ENCODE peak calls at places on chromosome 9, in six cellular contexts. Z, N, L, M, O and Q are unnamed samples.

GRCh38 chr9:133701321-133701980 is 36.7 kb downstream of the SARDH start:
- DNase-seq in Z (no peak), N (no peak), L (no peak), M (no peak), O (no peak), Q (peak; percentile 4)

GRCh38 chr9:91884746-91885687 is 65.0 kb downstream of the ROR2 start:
- DNase-seq in Z (no peak), N (no peak), L (peak; percentile 81), M (no peak), O (no peak), Q (no peak)

GRCh38 chr9:35071814-35072460 is 488 bp downstream of the VCP start:
- DNase-seq in Z (peak; percentile 92), N (peak; percentile 58), L (peak; percentile 92), M (peak; percentile 90), O (peak; percentile 86), Q (peak; percentile 91)

GRCh38 chr9:129316281-129317030 is 138.4 kb upstream of the IER5L start:
- DNase-seq in Z (no peak), N (no peak), L (no peak), M (peak; percentile 1), O (no peak), Q (no peak)

GRCh38 chr9:33393581-33393980 is 8.8 kb downstream of the AQP7 start:
- DNase-seq in Z (no peak), N (no peak), L (peak; percentile 7), M (no peak), O (no peak), Q (no peak)

GRCh38 chr9:34334916-34335315 is 5.5 kb downstream of the NUDT2 start:
- DNase-seq in Z (no peak), N (no peak), L (no peak), M (peak; percentile 21), O (no peak), Q (no peak)

GRCh38 chr9:91946196-91946595 is 3.8 kb downstream of the ROR2 start:
- DNase-seq in Z (no peak), N (no peak), L (no peak), M (no peak), O (no peak), Q (no peak)

GRCh38 chr9:81759680-81760215 is 70.4 kb upstream of the TLE1 start:
- DNase-seq in Z (peak; percentile 21), N (peak; percentile 88), L (peak; percentile 90), M (no peak), O (peak; percentile 68), Q (no peak)

GRCh38 chr9:82109626-82110025 is 121.1 kb downstream of the SPATA31D1 start:
- DNase-seq in Z (no peak), N (no peak), L (no peak), M (no peak), O (no peak), Q (no peak)

GRCh38 chr9:5110867-5111681 is 74.4 kb downstream of the INSL6 start:
- DNase-seq in Z (peak; percentile 11), N (no peak), L (no peak), M (no peak), O (no peak), Q (peak; percentile 6)

GRCh38 chr9:7258688-7259396 is 501.1 kb downstream of the KDM4C start:
- DNase-seq in Z (peak; percentile 7), N (no peak), L (no peak), M (no peak), O (no peak), Q (no peak)

GRCh38 chr9:7259544-7260241 is 501.9 kb downstream of the KDM4C start:
- DNase-seq in Z (peak; percentile 11), N (no peak), L (peak; percentile 15), M (no peak), O (peak; percentile 8), Q (no peak)
- TF ChIP-seq CTCF in Z (no peak), N (peak; percentile 8), L (peak; percentile 21), M (no peak), O (no peak), Q (peak; percentile 47)

DNA sequence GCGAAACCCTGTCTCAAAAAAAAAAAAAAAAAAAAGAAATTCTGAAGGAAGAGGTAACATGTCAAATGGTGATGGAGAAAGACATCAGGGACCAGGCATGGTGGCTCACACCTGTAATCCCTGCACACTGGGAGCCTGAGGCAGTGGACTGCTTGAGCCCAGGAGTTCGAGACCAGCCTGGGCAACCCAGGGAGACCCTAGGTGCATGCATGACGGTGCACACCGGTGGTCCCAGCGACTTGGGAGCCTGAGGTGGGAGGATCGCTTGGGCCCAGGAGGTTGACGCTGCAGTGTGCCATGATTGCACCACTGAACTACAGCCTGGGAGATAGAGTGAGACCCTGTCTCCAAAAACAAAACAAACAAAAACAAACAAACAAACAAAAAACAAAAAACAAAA is 1.8 kb downstream of the ISCA1 start:
- DNase-seq in Z (no peak), N (no peak), L (no peak), M (no peak), O (no peak), Q (no peak)
- H3K4me3 ChIP-seq in Z (peak overlapping the region; percentile 93), N (no peak overlapping the region), L (peak overlapping the region; percentile 63), M (no peak overlapping the region), O (no peak overlapping the region), Q (peak overlapping the region; percentile 89)

DNA sequence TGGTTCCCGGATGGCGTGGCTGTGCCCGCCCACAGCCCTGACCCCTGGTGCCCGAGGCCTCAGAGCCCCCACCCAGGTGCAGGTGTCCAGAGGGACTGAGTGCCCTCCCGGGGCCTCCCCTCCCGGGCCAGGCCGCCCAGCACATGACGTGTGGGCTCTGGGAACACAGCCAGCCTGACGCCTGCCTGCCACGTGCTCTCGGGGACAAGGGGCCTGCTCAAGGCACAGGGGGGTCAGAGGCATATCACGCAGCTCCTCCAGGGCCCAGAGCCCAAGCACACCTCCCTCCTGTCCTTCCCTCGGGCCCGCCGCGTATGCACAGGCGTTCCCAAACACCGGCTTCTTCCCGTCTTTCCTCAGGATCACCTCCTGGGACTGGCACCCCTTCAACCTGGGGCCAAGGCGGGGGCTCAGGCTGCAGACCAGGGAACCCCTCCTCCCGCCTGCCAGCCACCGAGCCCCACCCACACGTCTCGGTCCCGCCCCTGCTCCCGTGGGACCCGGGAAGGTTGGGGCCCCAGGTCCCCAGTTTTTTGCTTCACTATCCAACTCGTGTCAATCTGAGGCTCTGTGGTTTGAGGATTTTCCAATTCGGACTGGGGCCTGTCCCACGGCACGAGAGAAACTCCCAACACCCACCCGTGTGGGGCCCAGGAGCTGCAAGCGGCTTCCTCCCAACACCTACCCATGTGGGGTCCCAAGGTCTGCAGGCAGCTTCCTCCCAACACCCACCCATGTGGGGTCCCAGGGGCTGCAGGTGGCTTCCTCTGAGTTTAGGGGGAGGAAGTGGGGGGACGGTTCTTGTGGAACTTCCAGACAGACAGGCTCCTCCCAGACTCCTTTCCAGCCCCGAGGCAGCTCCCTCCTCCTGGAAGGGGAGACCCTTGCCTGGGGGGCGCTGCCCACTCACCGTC is 1.5 kb downstream of the LCN10 start:
- DNase-seq in Z (peak; percentile 68), N (no peak), L (peak; percentile 48), M (peak; percentile 59), O (no peak), Q (no peak)
- H3K27me3 ChIP-seq in Z (no peaks in the 10 kb centered on the region), N (peaks cover 53% of the 10 kb centered on the region), L (no peaks in the 10 kb centered on the region), M (no peaks in the 10 kb centered on the region), O (peaks cover 18% of the 10 kb centered on the region), Q (no peaks in the 10 kb centered on the region)

GRCh38 chr9:112327718-112328450 is 5.5 kb downstream of the PTBP3 start:
- DNase-seq in Z (no peak), N (no peak), L (no peak), M (no peak), O (peak; percentile 57), Q (no peak)
- TF ChIP-seq CTCF in Z (no peak), N (no peak), L (no peak), M (no peak), O (no peak), Q (no peak)

GRCh38 chr9:29575219-29575618 is 2001.9 kb upstream of the C9orf72 start:
- DNase-seq in Z (no peak), N (no peak), L (no peak), M (no peak), O (no peak), Q (no peak)
- H3K4me3 ChIP-seq in Z (no peak overlapping the region), N (no peak overlapping the region), L (no peak overlapping the region), M (no peak overlapping the region), O (no peak overlapping the region), Q (no peak overlapping the region)